ENCODE peak calls at places on chromosomes 2 and 18, in five cellular contexts. One of them, this sample, is unnamed.

GRCh38 chr2:71463342-71463654 is 9.9 kb downstream of the DYSF start:
- DNase-seq in SK-N-SH: no peak
- DNase-seq in hepatocyte: no peak
- DNase-seq in GM23248: no peak
- DNase-seq in HCT116: no peak
- DNase-seq in this sample: no peak

GRCh38 chr2:147133273-147133901 is 711.4 kb upstream of the ACVR2A start:
- DNase-seq in SK-N-SH: no peak
- DNase-seq in GM23248: no peak
- DNase-seq in HCT116: no peak
- DNase-seq in hepatocyte: no peak
- DNase-seq in this sample: peak; percentile 76

GRCh38 chr2:210558708-210559107 is 2.3 kb downstream of the CPS1 start:
- DNase-seq in SK-N-SH: no peak
- DNase-seq in HCT116: no peak
- DNase-seq in hepatocyte: no peak
- DNase-seq in GM23248: peak; percentile 1
- DNase-seq in this sample: peak; percentile 13

GRCh38 chr18:35409921-35410320 is 32.8 kb upstream of the ZNF396 start:
- DNase-seq in GM23248: peak; percentile 27
- DNase-seq in HCT116: no peak
- DNase-seq in SK-N-SH: no peak
- DNase-seq in hepatocyte: no peak
- DNase-seq in this sample: peak; percentile 48

GRCh38 chr2:100992262-100992661 is 9.8 kb upstream of the RPL31 start:
- DNase-seq in SK-N-SH: no peak
- DNase-seq in GM23248: no peak
- DNase-seq in HCT116: no peak
- DNase-seq in hepatocyte: no peak
- DNase-seq in this sample: no peak

GRCh38 chr2:20123871-20124594 is 72.6 kb upstream of the LAPTM4A start:
- DNase-seq in SK-N-SH: no peak
- DNase-seq in hepatocyte: no peak
- DNase-seq in GM23248: no peak
- DNase-seq in HCT116: no peak
- DNase-seq in this sample: no peak

GRCh38 chr2:43276517-43276931 is 50.1 kb upstream of the ZFP36L2 start:
- DNase-seq in SK-N-SH: peak; percentile 53
- DNase-seq in hepatocyte: no peak
- DNase-seq in GM23248: no peak
- DNase-seq in HCT116: no peak
- DNase-seq in this sample: peak; percentile 13

GRCh38 chr2:203688798-203689197 is 17.6 kb upstream of the CD28 start:
- DNase-seq in SK-N-SH: no peak
- DNase-seq in GM23248: peak; percentile 92
- DNase-seq in HCT116: no peak
- DNase-seq in hepatocyte: peak; percentile 25
- DNase-seq in this sample: no peak

GRCh38 chr2:186664644-186665043 is 29.2 kb upstream of the FAM171B start:
- DNase-seq in hepatocyte: no peak
- DNase-seq in SK-N-SH: peak; percentile 46
- DNase-seq in GM23248: no peak
- DNase-seq in HCT116: no peak
- DNase-seq in this sample: no peak

GRCh38 chr2:8633735-8634313 is 48.0 kb upstream of the ID2 start:
- DNase-seq in HCT116: peak; percentile 82
- DNase-seq in SK-N-SH: no peak
- DNase-seq in GM23248: peak; percentile 94
- DNase-seq in hepatocyte: peak; percentile 78
- DNase-seq in this sample: peak; percentile 59

GRCh38 chr18:68638613-68639012 is 76.3 kb downstream of the TMX3 start:
- DNase-seq in hepatocyte: no peak
- DNase-seq in SK-N-SH: no peak
- DNase-seq in HCT116: no peak
- DNase-seq in GM23248: no peak
- DNase-seq in this sample: no peak

GRCh38 chr2:219687266-219687665 is 59.8 kb downstream of the SLC4A3 start:
- DNase-seq in GM23248: peak; percentile 31
- DNase-seq in hepatocyte: no peak
- DNase-seq in SK-N-SH: no peak
- DNase-seq in HCT116: peak; percentile 40
- DNase-seq in this sample: peak; percentile 44
- H2AFZ ChIP-seq in GM23248: no peak overlapping the region
- H2AFZ ChIP-seq in hepatocyte: no peak overlapping the region
- H2AFZ ChIP-seq in SK-N-SH: peak overlapping the region; percentile 56
- H2AFZ ChIP-seq in HCT116: no peak overlapping the region
- H2AFZ ChIP-seq in this sample: no peak overlapping the region

GRCh38 chr2:69382547-69382946 is 4.5 kb downstream of the GFPT1 start:
- DNase-seq in HCT116: no peak
- DNase-seq in GM23248: no peak
- DNase-seq in hepatocyte: no peak
- DNase-seq in SK-N-SH: no peak
- DNase-seq in this sample: no peak
- H4K20me1 ChIP-seq in HCT116: no peaks in the 10 kb centered on the region
- H4K20me1 ChIP-seq in GM23248: peaks cover 25% of the 10 kb centered on the region
- H4K20me1 ChIP-seq in hepatocyte: peaks cover 73% of the 10 kb centered on the region
- H4K20me1 ChIP-seq in SK-N-SH: peaks cover 66% of the 10 kb centered on the region
- H4K20me1 ChIP-seq in this sample: no peaks in the 10 kb centered on the region

GRCh38 chr2:3485166-3485565 is 34.2 kb downstream of the ADI1 start:
- DNase-seq in SK-N-SH: peak; percentile 33
- DNase-seq in hepatocyte: no peak
- DNase-seq in HCT116: no peak
- DNase-seq in GM23248: no peak
- DNase-seq in this sample: no peak

GRCh38 chr2:3483986-3484960 is 35.1 kb downstream of the ADI1 start:
- DNase-seq in HCT116: no peak
- DNase-seq in SK-N-SH: peak; percentile 22
- DNase-seq in GM23248: no peak
- DNase-seq in hepatocyte: no peak
- DNase-seq in this sample: no peak

GRCh38 chr2:3481736-3482362 is 37.5 kb downstream of the ADI1 start:
- DNase-seq in SK-N-SH: no peak
- DNase-seq in HCT116: no peak
- DNase-seq in hepatocyte: no peak
- DNase-seq in GM23248: no peak
- DNase-seq in this sample: no peak

GRCh38 chr2:3482363-3482821 is 36.9 kb downstream of the ADI1 start:
- DNase-seq in HCT116: no peak
- DNase-seq in GM23248: no peak
- DNase-seq in SK-N-SH: no peak
- DNase-seq in hepatocyte: no peak
- DNase-seq in this sample: no peak

GRCh38 chr2:3483227-3483985 is 35.9 kb downstream of the ADI1 start:
- DNase-seq in GM23248: no peak
- DNase-seq in HCT116: no peak
- DNase-seq in SK-N-SH: no peak
- DNase-seq in hepatocyte: no peak
- DNase-seq in this sample: peak; percentile 48
- TF ChIP-seq EZH2phosphoT487 in GM23248: no peak
- TF ChIP-seq EZH2phosphoT487 in HCT116: no peak
- TF ChIP-seq EZH2phosphoT487 in SK-N-SH: no peak
- TF ChIP-seq EZH2phosphoT487 in hepatocyte: no peak
- TF ChIP-seq EZH2phosphoT487 in this sample: no peak

GRCh38 chr2:151334082-151334815 is 23.1 kb upstream of the TNFAIP6 start:
- DNase-seq in hepatocyte: peak; percentile 22
- DNase-seq in SK-N-SH: peak; percentile 49
- DNase-seq in GM23248: peak; percentile 92
- DNase-seq in HCT116: no peak
- DNase-seq in this sample: peak; percentile 68
- H2AFZ ChIP-seq in hepatocyte: no peak overlapping the region
- H2AFZ ChIP-seq in SK-N-SH: no peak overlapping the region
- H2AFZ ChIP-seq in GM23248: no peak overlapping the region
- H2AFZ ChIP-seq in HCT116: no peak overlapping the region
- H2AFZ ChIP-seq in this sample: no peak overlapping the region

GRCh38 chr2:157780211-157780610 is 95.9 kb downstream of the ACVR1 start:
- DNase-seq in GM23248: no peak
- DNase-seq in SK-N-SH: no peak
- DNase-seq in HCT116: no peak
- DNase-seq in hepatocyte: no peak
- DNase-seq in this sample: no peak
- H4K20me1 ChIP-seq in GM23248: peaks cover 3% of the 10 kb centered on the region
- H4K20me1 ChIP-seq in SK-N-SH: peaks cover 16% of the 10 kb centered on the region
- H4K20me1 ChIP-seq in HCT116: no peaks in the 10 kb centered on the region
- H4K20me1 ChIP-seq in hepatocyte: no peaks in the 10 kb centered on the region
- H4K20me1 ChIP-seq in this sample: no peaks in the 10 kb centered on the region

GRCh38 chr2:122451040-122451439 is 695.6 kb downstream of the TSN start:
- DNase-seq in HCT116: no peak
- DNase-seq in SK-N-SH: peak; percentile 6
- DNase-seq in GM23248: peak; percentile 64
- DNase-seq in hepatocyte: peak; percentile 33
- DNase-seq in this sample: peak; percentile 66

GRCh38 chr2:122445003-122445402 is 689.6 kb downstream of the TSN start:
- DNase-seq in SK-N-SH: no peak
- DNase-seq in HCT116: no peak
- DNase-seq in hepatocyte: no peak
- DNase-seq in GM23248: no peak
- DNase-seq in this sample: no peak

GRCh38 chr2:122446761-122447160 is 691.3 kb downstream of the TSN start:
- DNase-seq in hepatocyte: no peak
- DNase-seq in SK-N-SH: no peak
- DNase-seq in HCT116: no peak
- DNase-seq in GM23248: no peak
- DNase-seq in this sample: no peak

GRCh38 chr2:122451697-122452096 is 696.2 kb downstream of the TSN start:
- DNase-seq in SK-N-SH: no peak
- DNase-seq in hepatocyte: no peak
- DNase-seq in GM23248: no peak
- DNase-seq in HCT116: no peak
- DNase-seq in this sample: no peak

GRCh38 chr2:122447237-122447636 is 691.8 kb downstream of the TSN start:
- DNase-seq in HCT116: no peak
- DNase-seq in SK-N-SH: no peak
- DNase-seq in hepatocyte: no peak
- DNase-seq in GM23248: no peak
- DNase-seq in this sample: no peak
- TF ChIP-seq EZH2phosphoT487 in HCT116: no peak
- TF ChIP-seq EZH2phosphoT487 in SK-N-SH: no peak
- TF ChIP-seq EZH2phosphoT487 in hepatocyte: no peak
- TF ChIP-seq EZH2phosphoT487 in GM23248: no peak
- TF ChIP-seq EZH2phosphoT487 in this sample: no peak